ENCODE peak calls at places on chromosome 19, in five cellular contexts. One of them, this sample, is unnamed.
A peak's percentile ranks its signal among the peaks of the same experiment; 100 is the strongest.

GRCh38 chr19:20912973-20913372 is 10.1 kb upstream of the ZNF85 start:
- DNase-seq in astrocyte of the spinal cord: no peak
- DNase-seq in Caki2: no peak
- DNase-seq in AG04449: no peak
- DNase-seq in brain pericyte: no peak
- DNase-seq in this sample: no peak

GRCh38 chr19:1690570-1691307 is 38.3 kb upstream of the TCF3 start:
- DNase-seq in Caki2: peak; percentile 49
- DNase-seq in AG04449: no peak
- DNase-seq in brain pericyte: no peak
- DNase-seq in astrocyte of the spinal cord: no peak
- DNase-seq in this sample: no peak

GRCh38 chr19:23402388-23402787 is 7.1 kb upstream of the ZNF91 start:
- DNase-seq in AG04449: no peak
- DNase-seq in astrocyte of the spinal cord: no peak
- DNase-seq in brain pericyte: no peak
- DNase-seq in Caki2: no peak
- DNase-seq in this sample: no peak

GRCh38 chr19:17107546-17108452 is 32.2 kb downstream of the MYO9B start:
- DNase-seq in brain pericyte: peak; percentile 80
- DNase-seq in Caki2: peak; percentile 73
- DNase-seq in AG04449: peak; percentile 83
- DNase-seq in astrocyte of the spinal cord: peak; percentile 99
- DNase-seq in this sample: peak; percentile 98

GRCh38 chr19:4636151-4636717 is 3.1 kb upstream of the TNFAIP8L1 start:
- DNase-seq in AG04449: no peak
- DNase-seq in astrocyte of the spinal cord: peak; percentile 42
- DNase-seq in brain pericyte: no peak
- DNase-seq in Caki2: peak; percentile 38
- DNase-seq in this sample: peak; percentile 30

GRCh38 chr19:38892841-38893240 is 6.6 kb downstream of the SIRT2 start:
- DNase-seq in Caki2: no peak
- DNase-seq in astrocyte of the spinal cord: no peak
- DNase-seq in brain pericyte: no peak
- DNase-seq in AG04449: no peak
- DNase-seq in this sample: no peak

GRCh38 chr19:3175761-3176714 is 2.5 kb upstream of the S1PR4 start:
- DNase-seq in AG04449: peak; percentile 54
- DNase-seq in Caki2: peak; percentile 69
- DNase-seq in astrocyte of the spinal cord: peak; percentile 51
- DNase-seq in brain pericyte: no peak
- DNase-seq in this sample: peak; percentile 92

GRCh38 chr19:30854661-30855060 is 482.5 kb downstream of the ZNF536 start:
- DNase-seq in Caki2: no peak
- DNase-seq in brain pericyte: no peak
- DNase-seq in astrocyte of the spinal cord: no peak
- DNase-seq in AG04449: no peak
- DNase-seq in this sample: no peak

GRCh38 chr19:12527034-12527836 is 24.0 kb downstream of the ZNF564 start:
- DNase-seq in astrocyte of the spinal cord: peak; percentile 46
- DNase-seq in Caki2: peak; percentile 47
- DNase-seq in AG04449: no peak
- DNase-seq in brain pericyte: no peak
- DNase-seq in this sample: peak; percentile 19

GRCh38 chr19:51029718-51030117 is 3.3 kb upstream of the KLK11 start:
- DNase-seq in brain pericyte: no peak
- DNase-seq in astrocyte of the spinal cord: no peak
- DNase-seq in AG04449: no peak
- DNase-seq in Caki2: peak; percentile 32
- DNase-seq in this sample: no peak

GRCh38 chr19:18446145-18446810 is 8.3 kb upstream of the ISYNA1 start:
- DNase-seq in Caki2: no peak
- DNase-seq in AG04449: no peak
- DNase-seq in brain pericyte: no peak
- DNase-seq in astrocyte of the spinal cord: no peak
- DNase-seq in this sample: peak; percentile 63

GRCh38 chr19:1082165-1082927 is 12.8 kb downstream of the POLR2E start:
- DNase-seq in astrocyte of the spinal cord: peak; percentile 28
- DNase-seq in Caki2: peak; percentile 82
- DNase-seq in brain pericyte: no peak
- DNase-seq in AG04449: no peak
- DNase-seq in this sample: no peak

GRCh38 chr19:1073063-1073955 is 6.3 kb downstream of the ARHGAP45 start:
- DNase-seq in astrocyte of the spinal cord: no peak
- DNase-seq in brain pericyte: no peak
- DNase-seq in AG04449: no peak
- DNase-seq in Caki2: no peak
- DNase-seq in this sample: no peak

GRCh38 chr19:55283548-55284393 is at the start of gene BRSK1:
- DNase-seq in astrocyte of the spinal cord: peak; percentile 51
- DNase-seq in brain pericyte: no peak
- DNase-seq in AG04449: no peak
- DNase-seq in Caki2: no peak
- DNase-seq in this sample: peak; percentile 60

GRCh38 chr19:29942404-29943261 is 594 bp downstream of the URI1 start:
- DNase-seq in brain pericyte: no peak
- DNase-seq in Caki2: peak; percentile 32
- DNase-seq in astrocyte of the spinal cord: peak; percentile 25
- DNase-seq in AG04449: no peak
- DNase-seq in this sample: peak; percentile 41

GRCh38 chr19:1063030-1063908 is 3.7 kb upstream of the ARHGAP45 start:
- DNase-seq in brain pericyte: no peak
- DNase-seq in Caki2: peak; percentile 67
- DNase-seq in AG04449: no peak
- DNase-seq in astrocyte of the spinal cord: no peak
- DNase-seq in this sample: no peak

GRCh38 chr19:7636691-7637373 is at the start of gene STXBP2:
- DNase-seq in Caki2: peak; percentile 28
- DNase-seq in astrocyte of the spinal cord: no peak
- DNase-seq in AG04449: no peak
- DNase-seq in brain pericyte: no peak
- DNase-seq in this sample: no peak

This sample was measured in A172.